ENCODE peak calls at places on chromosomes 3 and 15, in six cellular contexts. E is heart right ventricle, K is heart left ventricle, P is glutamatergic neuron, J is pancreas, M is A549. L is an unnamed sample.

GRCh38 chr3:194632983-194633348 is 253 bp downstream of the TMEM44 start:
- DNase-seq in E (no peak), K (peak; percentile 34), P (no peak), J (no peak), M (no peak), L (no peak)

GRCh38 chr3:13018039-13018431 is 55.2 kb downstream of the IQSEC1 start:
- DNase-seq in E (no peak), K (no peak), P (peak; percentile 84), J (no peak), M (no peak), L (no peak)

GRCh38 chr3:101179637-101180036 is 140.7 kb downstream of the IMPG2 start:
- DNase-seq in E (no peak), K (no peak), P (no peak), J (no peak), M (no peak), L (no peak)

GRCh38 chr15:85667491-85668424 is 127.0 kb downstream of the KLHL25 start:
- DNase-seq in E (peak; percentile 83), K (peak; percentile 69), P (no peak), J (peak; percentile 68), M (peak; percentile 95), L (peak; percentile 73)

GRCh38 chr3:52210550-52211046 is 12.6 kb downstream of the ALAS1 start:
- DNase-seq in E (no peak), K (no peak), P (no peak), J (no peak), M (peak; percentile 25), L (no peak)

GRCh38 chr15:52144656-52145055 is 32.1 kb upstream of the BCL2L10 start:
- DNase-seq in E (no peak), K (no peak), P (no peak), J (no peak), M (peak; percentile 56), L (no peak)

GRCh38 chr15:70054366-70054765 is 43.4 kb downstream of the TLE3 start:
- DNase-seq in E (no peak), K (no peak), P (no peak), J (no peak), M (no peak), L (no peak)

GRCh38 chr15:95277266-95277665 is 1045.9 kb downstream of the MCTP2 start:
- DNase-seq in E (no peak), K (no peak), P (no peak), J (no peak), M (no peak), L (no peak)

GRCh38 chr15:64905119-64905831 is 6.4 kb upstream of the ANKDD1A start:
- DNase-seq in E (peak; percentile 84), K (peak; percentile 83), P (peak; percentile 91), J (peak; percentile 58), M (peak; percentile 70), L (peak; percentile 80)

GRCh38 chr3:63955036-63955650 is 43.0 kb upstream of the SCAANT1 start:
- DNase-seq in E (no peak), K (no peak), P (no peak), J (no peak), M (no peak), L (no peak)

GRCh38 chr3:17442332-17443049 is 299.9 kb downstream of the TBC1D5 start:
- DNase-seq in E (no peak), K (no peak), P (no peak), J (no peak), M (no peak), L (no peak)

GRCh38 chr3:69531975-69532827 is 146.3 kb upstream of the FRMD4B start:
- DNase-seq in E (no peak), K (no peak), P (no peak), J (no peak), M (no peak), L (no peak)

GRCh38 chr3:131083190-131083863 is 56.6 kb downstream of the NEK11 start:
- DNase-seq in E (peak; percentile 29), K (peak; percentile 38), P (peak; percentile 93), J (peak; percentile 21), M (no peak), L (peak; percentile 48)

GRCh38 chr15:26641144-26641543 is 131.7 kb downstream of the GABRB3 start:
- DNase-seq in E (no peak), K (no peak), P (no peak), J (no peak), M (no peak), L (no peak)

GRCh38 chr3:43758826-43759225 is 68.1 kb downstream of the ABHD5 start:
- DNase-seq in E (no peak), K (no peak), P (no peak), J (no peak), M (no peak), L (no peak)

DNA sequence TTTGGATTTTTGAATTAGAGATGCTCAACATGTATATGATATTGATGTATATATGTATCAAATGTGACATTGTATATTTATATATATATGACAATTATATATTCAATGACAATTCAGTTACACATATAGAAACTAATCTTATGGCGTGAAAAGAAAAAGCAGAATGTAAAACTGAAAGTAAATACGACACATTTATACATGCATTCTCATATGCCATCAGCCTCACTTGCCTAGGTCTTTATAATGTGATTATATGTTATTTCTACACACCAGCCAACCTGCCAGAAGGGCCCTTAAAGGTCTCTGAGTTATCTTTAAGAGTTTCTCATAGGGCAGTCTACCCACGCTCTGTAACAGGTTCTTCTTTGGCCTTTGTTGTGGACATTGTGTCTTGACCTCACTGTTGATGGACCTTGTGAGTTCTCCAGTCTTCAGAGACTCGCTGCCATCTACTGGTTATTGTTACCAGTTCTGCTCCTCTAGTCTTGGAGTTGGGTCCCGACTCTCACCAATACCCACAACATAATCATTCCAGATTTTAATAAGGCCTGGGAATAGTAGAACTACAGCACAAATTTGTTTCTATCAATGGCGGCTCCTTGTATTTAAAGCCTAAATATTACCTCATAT is 371.5 kb upstream of the GOLIM4 start:
- DNase-seq in E (peak; percentile 23), K (peak; percentile 11), P (no peak), J (no peak), M (peak; percentile 7), L (peak; percentile 52)
- TF ChIP-seq CTCF in E (peak; percentile 20), K (peak; percentile 30), P (no peak), J (no peak), M (no peak), L (peak; percentile 14)

GRCh38 chr3:33364531-33365128 is 75.6 kb downstream of the UBP1 start:
- DNase-seq in E (no peak), K (no peak), P (no peak), J (no peak), M (no peak), L (no peak)

GRCh38 chr3:33364060-33364459 is 76.1 kb downstream of the UBP1 start:
- DNase-seq in E (no peak), K (no peak), P (no peak), J (no peak), M (no peak), L (no peak)

GRCh38 chr3:33358172-33358781 is 81.0 kb downstream of the FBXL2 start:
- DNase-seq in E (no peak), K (no peak), P (no peak), J (no peak), M (no peak), L (no peak)

GRCh38 chr3:33360136-33360825 is 79.9 kb downstream of the UBP1 start:
- DNase-seq in E (no peak), K (no peak), P (no peak), J (no peak), M (peak; percentile 57), L (peak; percentile 40)

DNA sequence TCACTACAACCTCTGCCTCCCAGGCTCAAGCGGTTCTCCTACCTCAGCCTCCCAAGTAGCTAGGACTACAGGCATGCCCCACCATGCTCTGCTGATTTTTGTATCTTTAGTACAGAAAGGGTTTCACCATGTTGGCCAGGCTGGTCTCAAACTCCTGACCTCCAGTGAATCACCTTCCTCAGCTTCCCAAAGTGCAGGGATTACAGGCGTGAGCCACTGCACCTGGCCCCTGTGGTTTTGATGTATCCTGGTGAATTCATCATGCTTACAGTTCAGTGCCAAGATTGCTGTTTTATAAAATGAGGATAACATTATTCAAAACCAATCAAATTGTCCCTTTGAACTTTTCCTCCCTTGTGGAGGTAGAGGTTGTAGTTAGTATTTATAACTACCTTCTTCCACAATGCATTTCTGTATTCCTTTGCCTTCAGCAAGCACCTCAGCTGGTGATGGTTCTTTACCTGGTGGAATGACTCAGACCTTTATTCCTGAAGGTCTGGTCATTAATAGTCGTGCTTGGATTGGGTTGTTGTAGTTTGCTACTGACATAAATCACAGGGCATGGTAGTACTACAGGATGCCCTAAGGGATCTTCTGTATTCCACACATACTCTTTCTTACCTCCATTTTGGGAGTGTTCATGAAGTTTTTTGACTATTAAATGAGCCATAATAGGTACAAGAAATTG is 76.9 kb downstream of the UBP1 start:
- DNase-seq in E (no peak), K (no peak), P (no peak), J (no peak), M (no peak), L (no peak)
- TF ChIP-seq CTCF in E (no peak), K (no peak), P (no peak), J (no peak), M (no peak), L (no peak)

GRCh38 chr3:24401811-24402185 is 92.9 kb downstream of the THRB start:
- DNase-seq in E (no peak), K (no peak), P (no peak), J (peak; percentile 76), M (no peak), L (no peak)

GRCh38 chr3:24401090-24401810 is 93.4 kb downstream of the THRB start:
- DNase-seq in E (no peak), K (no peak), P (no peak), J (no peak), M (no peak), L (no peak)

GRCh38 chr3:24399614-24400013 is 95.0 kb downstream of the THRB start:
- DNase-seq in E (no peak), K (no peak), P (no peak), J (no peak), M (no peak), L (no peak)

GRCh38 chr3:24400450-24400849 is 94.2 kb downstream of the THRB start:
- DNase-seq in E (no peak), K (no peak), P (no peak), J (no peak), M (no peak), L (no peak)

DNA sequence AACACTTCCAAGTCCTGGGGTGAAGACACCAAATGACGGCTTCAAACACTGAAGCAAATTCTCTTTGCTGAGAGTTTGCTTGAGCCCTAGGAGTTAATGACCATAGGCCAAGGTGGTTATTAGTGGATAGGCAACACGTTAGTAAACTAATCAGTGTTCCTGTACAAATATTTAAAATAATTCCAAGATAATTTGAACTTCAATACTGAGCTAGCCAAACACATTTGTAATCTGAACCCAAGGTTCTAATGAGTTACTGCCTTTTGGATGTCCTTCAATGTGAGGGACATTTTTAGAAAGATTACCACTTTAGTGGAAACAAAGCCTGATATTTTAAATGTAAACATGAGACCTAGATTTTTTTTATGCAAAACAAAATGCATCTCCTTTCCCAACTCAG is 94.6 kb downstream of the THRB start:
- DNase-seq in E (no peak), K (no peak), P (no peak), J (no peak), M (no peak), L (no peak)
- TF ChIP-seq CTCF in E (no peak), K (no peak), P (no peak), J (no peak), M (no peak), L (no peak)

DNA sequence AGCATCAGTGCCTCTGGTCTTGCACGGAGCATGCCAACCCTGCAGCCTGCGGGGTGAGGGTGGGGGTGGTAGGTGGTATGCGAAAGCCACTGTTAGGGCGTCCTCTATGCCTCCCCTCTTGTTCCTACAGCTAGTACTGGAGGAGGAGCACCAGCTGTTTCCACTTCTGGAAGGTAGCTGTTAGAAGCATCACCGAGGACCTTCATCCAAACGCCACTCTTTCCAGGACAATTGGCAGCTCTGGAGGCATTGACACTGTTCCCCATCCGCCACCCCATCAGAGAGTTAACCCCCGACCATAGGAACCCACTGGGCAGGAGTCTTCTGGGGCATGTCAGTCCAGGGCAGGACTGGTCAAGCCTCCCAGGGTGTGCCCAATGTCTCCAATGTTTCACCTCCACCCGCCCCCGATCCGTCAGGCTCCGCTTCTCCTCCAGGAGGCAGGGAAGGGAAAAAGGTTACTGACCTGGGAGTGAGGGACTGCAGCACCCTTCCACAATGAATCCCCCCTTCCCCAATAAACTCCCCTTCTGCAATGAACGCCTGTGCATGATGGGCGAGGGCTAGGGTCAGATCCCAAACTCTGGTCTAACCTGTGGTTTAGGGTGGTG is 487 bp downstream of the DUOX2 start:
- DNase-seq in E (no peak), K (no peak), P (no peak), J (no peak), M (no peak), L (no peak)
- TF ChIP-seq CTCF in E (no peak), K (no peak), P (no peak), J (no peak), M (no peak), L (no peak)

L was measured in Calu3.